ENCODE peak calls at places on chromosomes 13 and 19, in six cellular contexts. D is CD8-positive, alpha-beta memory T cell; P is endodermal cell; B is mucosa of descending colon; X is mesenchymal stem cell; A is astrocyte of the spinal cord. M is an unnamed sample.
A peak's percentile ranks its signal among the peaks of the same experiment; 100 is the strongest.

GRCh38 chr19:56112313-56112709 is 8.8 kb downstream of the ZNF787 start:
- DNase-seq in D (no peak), B (no peak), A (no peak), P (no peak), X (no peak), M (no peak)

GRCh38 chr13:49218493-49219051 is 1.6 kb upstream of the MLNR start:
- DNase-seq in X (peak; percentile 14), B (no peak), A (peak; percentile 2), P (peak; percentile 71), D (no peak), M (peak; percentile 29)

GRCh38 chr19:7348587-7349230 is at the start of gene ARHGEF18:
- DNase-seq in D (peak; percentile 82), P (no peak), X (no peak), A (no peak), B (peak; percentile 87), M (peak; percentile 32)

GRCh38 chr19:35076026-35076370 is 34.5 kb downstream of the HPN start:
- DNase-seq in D (no peak), X (no peak), B (no peak), A (no peak), P (no peak), M (no peak)

GRCh38 chr13:94494021-94494420 is 14.5 kb upstream of the DCT start:
- DNase-seq in P (no peak), A (no peak), D (no peak), B (no peak), X (no peak), M (no peak)

GRCh38 chr13:94860981-94861407 is 148.6 kb upstream of the SOX21 start:
- DNase-seq in P (no peak), A (peak; percentile 38), X (peak; percentile 72), D (peak; percentile 3), B (no peak), M (peak; percentile 32)

GRCh38 chr13:44848956-44849748 is 140.1 kb downstream of the NUFIP1 start:
- DNase-seq in A (no peak), D (no peak), P (no peak), B (no peak), X (no peak), M (peak; percentile 42)

GRCh38 chr13:42971670-42972355 is 20.2 kb downstream of the EPSTI1 start:
- DNase-seq in A (no peak), P (no peak), X (peak; percentile 27), B (no peak), D (no peak), M (peak; percentile 81)

GRCh38 chr19:53881482-53882390 is at the start of gene PRKCG:
- DNase-seq in A (no peak), D (peak; percentile 71), X (peak; percentile 67), B (peak; percentile 72), P (peak; percentile 85), M (no peak)
- H3K4me3 ChIP-seq in A (peak within 1 kb of the TSS; percentile 32), D (peak within 1 kb of the TSS; percentile 16), X (peak within 1 kb of the TSS; percentile 63), B (no peak within 1 kb of the TSS), P (peak within 1 kb of the TSS; percentile 77), M (peak within 1 kb of the TSS; percentile 1)

GRCh38 chr19:10419200-10419645 is 1.1 kb upstream of the PDE4A start:
- DNase-seq in B (no peak), A (no peak), X (no peak), P (peak; percentile 75), D (peak; percentile 54), M (no peak)
- H3K4me3 ChIP-seq in B (no peak overlapping the region), A (peak overlapping the region; percentile 42), X (peak overlapping the region; percentile 52), P (peak overlapping the region; percentile 74), D (peak overlapping the region; percentile 20), M (peak overlapping the region; percentile 65)

GRCh38 chr19:13146763-13147563 is 3.2 kb downstream of the STX10 start:
- DNase-seq in A (no peak), D (no peak), X (no peak), P (no peak), B (peak; percentile 67), M (peak; percentile 38)
- H3K4me3 ChIP-seq in A (no peak overlapping the region), D (no peak overlapping the region), X (no peak overlapping the region), P (no peak overlapping the region), B (no peak overlapping the region), M (no peak overlapping the region)

DNA sequence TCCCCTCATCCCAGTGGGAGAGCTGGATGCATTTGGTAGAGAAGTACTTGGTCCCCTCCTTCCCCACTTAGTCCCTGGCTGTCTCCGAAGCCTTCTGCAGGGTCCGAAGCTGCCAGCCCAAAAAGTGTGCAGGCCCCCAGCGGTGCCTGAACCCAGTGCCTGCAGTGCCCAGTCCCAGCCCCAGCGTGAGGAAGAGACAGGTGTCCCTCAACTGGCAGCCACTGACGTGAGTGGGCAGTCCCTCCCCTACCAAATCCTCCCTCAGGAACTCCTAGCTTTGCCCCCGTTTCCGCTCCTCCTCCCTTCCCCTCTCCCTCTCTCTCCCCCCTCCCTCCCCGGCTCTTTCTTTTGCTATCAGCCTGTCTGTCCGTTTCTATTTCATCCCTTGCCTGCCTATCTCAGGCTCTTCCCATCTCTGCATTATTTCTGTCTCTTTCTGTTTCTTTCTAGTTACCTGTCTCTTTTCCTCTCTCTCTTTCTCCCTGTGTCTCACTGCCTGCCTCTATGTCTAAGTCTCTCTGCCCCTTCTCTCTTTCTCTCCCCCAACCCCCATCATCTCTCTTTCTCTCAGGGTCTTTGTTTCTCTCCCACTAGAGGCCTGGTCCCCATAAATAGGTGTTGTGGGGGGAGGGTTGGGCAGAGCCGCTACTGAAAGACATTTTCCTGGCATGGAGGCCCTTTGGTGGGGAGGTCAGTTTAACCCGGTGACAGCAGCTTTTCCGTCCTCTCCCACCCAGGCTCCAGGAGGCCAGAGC is 1.7 kb upstream of the LTBP4 start:
- DNase-seq in D (no peak), B (no peak), P (peak; percentile 57), X (no peak), A (no peak), M (no peak)
- H3K4me3 ChIP-seq in D (no peak overlapping the region), B (no peak overlapping the region), P (no peak overlapping the region), X (no peak overlapping the region), A (no peak overlapping the region), M (no peak overlapping the region)

GRCh38 chr13:51665456-51665855 is 81.2 kb downstream of the WDFY2 start:
- DNase-seq in D (no peak), A (no peak), P (no peak), B (no peak), X (no peak), M (no peak)

GRCh38 chr13:51663980-51664957 is 80.0 kb downstream of the WDFY2 start:
- DNase-seq in X (peak; percentile 27), P (no peak), A (no peak), D (no peak), B (no peak), M (no peak)

DNA sequence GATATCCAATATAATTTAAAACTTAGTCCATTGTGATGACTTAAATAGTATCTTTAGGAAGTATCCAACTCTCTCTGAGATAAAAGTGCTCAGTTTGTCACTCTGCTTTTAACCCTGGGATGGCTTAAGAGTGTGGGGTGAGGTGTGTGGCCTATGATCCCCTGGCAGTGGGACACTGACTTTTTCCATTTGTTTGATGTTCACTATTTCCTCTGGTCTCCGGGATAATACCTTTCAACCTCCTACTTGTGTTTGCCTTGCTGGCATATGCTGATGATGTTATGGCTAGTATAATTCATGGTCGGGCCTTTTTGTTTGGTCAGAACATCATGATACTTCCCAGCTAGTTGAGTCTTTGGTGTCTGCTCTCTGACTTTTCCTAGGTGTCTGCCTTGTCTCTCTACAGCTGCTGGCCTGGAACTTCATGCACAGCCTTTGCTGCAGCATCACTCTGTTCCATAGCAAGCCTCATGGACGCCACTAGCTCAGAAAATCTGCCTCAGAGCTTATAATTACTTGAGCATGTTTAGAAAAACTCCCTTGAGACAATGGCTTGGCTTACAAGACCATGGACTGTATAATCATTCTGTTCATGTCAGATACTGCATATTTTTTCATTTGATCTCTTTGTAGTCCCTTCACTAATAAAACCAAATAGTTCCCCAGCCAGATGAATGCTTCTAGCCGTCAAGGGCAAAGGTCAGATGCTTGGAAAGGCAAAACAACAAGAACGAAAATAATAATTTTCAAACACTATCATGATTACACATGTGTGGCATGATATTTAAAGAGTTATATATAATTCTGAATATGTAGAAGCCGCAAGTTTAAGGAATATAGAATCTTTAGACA is 75.2 kb downstream of the WDFY2 start:
- DNase-seq in P (no peak), X (no peak), D (no peak), A (no peak), B (no peak), M (peak; percentile 24)
- H3K4me3 ChIP-seq in P (no peak overlapping the region), X (no peak overlapping the region), D (no peak overlapping the region), A (no peak overlapping the region), B (no peak overlapping the region), M (no peak overlapping the region)

M was measured in choroid plexus epithelial cell.